ENCODE peak calls at places on chromosome 17, in four cellular contexts. One of them, this sample, is unnamed.
A peak's percentile ranks its signal among the peaks of the same experiment; 100 is the strongest.

GRCh38 chr17:8836821-8837426 is 30.6 kb downstream of the PIK3R6 start:
- DNase-seq in kidney epithelial cell: peak; percentile 25
- DNase-seq in T-cell: no peak
- DNase-seq in stimulated activated CD4-positive, alpha-beta T cell treated with anti-CD3 and anti-CD28 coated beads, Interleukin-4, amount 100 ng/mL, for 48 hours: no peak
- DNase-seq in this sample: no peak

GRCh38 chr17:81983011-81983638 is 5.7 kb downstream of the ASPSCR1 start:
- DNase-seq in kidney epithelial cell: no peak
- DNase-seq in T-cell: no peak
- DNase-seq in stimulated activated CD4-positive, alpha-beta T cell treated with anti-CD3 and anti-CD28 coated beads, Interleukin-4, amount 100 ng/mL, for 48 hours: no peak
- DNase-seq in this sample: no peak

GRCh38 chr17:77821114-77821513 is 137.4 kb upstream of the TNRC6C start:
- DNase-seq in T-cell: no peak
- DNase-seq in stimulated activated CD4-positive, alpha-beta T cell treated with anti-CD3 and anti-CD28 coated beads, Interleukin-4, amount 100 ng/mL, for 48 hours: no peak
- DNase-seq in kidney epithelial cell: no peak
- DNase-seq in this sample: no peak

GRCh38 chr17:47925677-47925987 is 15.7 kb upstream of the PNPO start:
- DNase-seq in kidney epithelial cell: no peak
- DNase-seq in stimulated activated CD4-positive, alpha-beta T cell treated with anti-CD3 and anti-CD28 coated beads, Interleukin-4, amount 100 ng/mL, for 48 hours: no peak
- DNase-seq in T-cell: no peak
- DNase-seq in this sample: no peak

GRCh38 chr17:7041607-7042506 is 2.0 kb downstream of the SLC16A11 start:
- DNase-seq in stimulated activated CD4-positive, alpha-beta T cell treated with anti-CD3 and anti-CD28 coated beads, Interleukin-4, amount 100 ng/mL, for 48 hours: no peak
- DNase-seq in kidney epithelial cell: no peak
- DNase-seq in T-cell: no peak
- DNase-seq in this sample: no peak

GRCh38 chr17:82287849-82288601 is 14.5 kb upstream of the CSNK1D start:
- DNase-seq in stimulated activated CD4-positive, alpha-beta T cell treated with anti-CD3 and anti-CD28 coated beads, Interleukin-4, amount 100 ng/mL, for 48 hours: no peak
- DNase-seq in T-cell: no peak
- DNase-seq in kidney epithelial cell: no peak
- DNase-seq in this sample: no peak

GRCh38 chr17:63526861-63527260 is 3.7 kb downstream of the KCNH6 start:
- DNase-seq in kidney epithelial cell: no peak
- DNase-seq in stimulated activated CD4-positive, alpha-beta T cell treated with anti-CD3 and anti-CD28 coated beads, Interleukin-4, amount 100 ng/mL, for 48 hours: no peak
- DNase-seq in T-cell: no peak
- DNase-seq in this sample: no peak

GRCh38 chr17:44170499-44171201 is at the start of gene ASB16:
- DNase-seq in kidney epithelial cell: no peak
- DNase-seq in stimulated activated CD4-positive, alpha-beta T cell treated with anti-CD3 and anti-CD28 coated beads, Interleukin-4, amount 100 ng/mL, for 48 hours: no peak
- DNase-seq in T-cell: no peak
- DNase-seq in this sample: peak; percentile 38

GRCh38 chr17:69468211-69468610 is 53.7 kb downstream of the MAP2K6 start:
- DNase-seq in stimulated activated CD4-positive, alpha-beta T cell treated with anti-CD3 and anti-CD28 coated beads, Interleukin-4, amount 100 ng/mL, for 48 hours: no peak
- DNase-seq in kidney epithelial cell: no peak
- DNase-seq in T-cell: no peak
- DNase-seq in this sample: no peak

This sample was measured in retinal pigment epithelial cell.